ENCODE peak calls at places on chromosomes 4 and X, in ten cellular contexts. V is T-helper 22 cell; Y is GDM1; P is NCI-H69; C is lower leg skin; W is T-helper 2 cell; L is activated CD4-positive, alpha-beta T cell treated with anti-CD3 and anti-CD28 coated beads, Interleukin-2, amount 50 U/mL, for 1 hour; H is posterior cingulate gyrus; N is CMK; J is SJCRH30. M is an unnamed sample.

GRCh38 chrX:48917139-48917980 is 1.5 kb downstream of the PIM2 start:
- DNase-seq in V (peak), Y (peak), P (peak), C (peak), W (peak), L (peak), H (peak), N (peak), J (peak), M (peak)

GRCh38 chrX:32408389-32408788 is 803.0 kb downstream of the DMD start:
- DNase-seq in V (no peak), Y (no peak), P (peak), C (no peak), W (no peak), L (peak), H (peak), N (no peak), J (peak), M (no peak)

GRCh38 chr4:139658185-139658584 is 7.4 kb upstream of the MGST2 start:
- DNase-seq in V (no peak), Y (no peak), P (no peak), C (no peak), W (no peak), L (no peak), H (no peak), N (no peak), J (no peak), M (no peak)

GRCh38 chr4:27763830-27764525 is 903.3 kb downstream of the STIM2 start:
- DNase-seq in V (no peak), Y (no peak), P (no peak), C (no peak), W (no peak), L (no peak), H (no peak), N (no peak), J (no peak), M (no peak)

GRCh38 chrX:132071260-132071659 is 48.2 kb downstream of the STK26 start:
- DNase-seq in V (no peak), Y (no peak), P (peak), C (no peak), W (no peak), L (no peak), H (no peak), N (no peak), J (peak), M (no peak)

GRCh38 chr4:146638801-146639351 is at the start of gene POU4F2:
- DNase-seq in V (no peak), Y (no peak), P (peak), C (no peak), W (no peak), L (no peak), H (no peak), N (no peak), J (peak), M (no peak)

GRCh38 chrX:35251229-35251628 is 308.6 kb downstream of the FAM47B start:
- DNase-seq in V (no peak), Y (no peak), P (no peak), C (no peak), W (no peak), L (no peak), H (no peak), N (no peak), J (peak), M (no peak)

GRCh38 chrX:40996886-40997530 is 88.2 kb upstream of the USP9X start:
- DNase-seq in V (no peak), Y (peak), P (peak), C (peak), W (no peak), L (no peak), H (no peak), N (peak), J (peak), M (peak)

GRCh38 chr4:8377103-8378075 is 63.1 kb downstream of the ACOX3 start:
- DNase-seq in V (no peak), Y (no peak), P (no peak), C (no peak), W (no peak), L (no peak), H (no peak), N (no peak), J (no peak), M (no peak)

GRCh38 chrX:26851981-26852380 is 611.2 kb downstream of the PPP4R3C start:
- DNase-seq in V (no peak), Y (no peak), P (peak), C (no peak), W (no peak), L (no peak), H (no peak), N (no peak), J (peak), M (no peak)

GRCh38 chr4:153523941-153524386 is 57.8 kb downstream of the TMEM131L start:
- DNase-seq in V (no peak), Y (no peak), P (no peak), C (no peak), W (no peak), L (no peak), H (no peak), N (no peak), J (no peak), M (no peak)

GRCh38 chr4:71184195-71184781 is 154.5 kb upstream of the SLC4A4 start:
- DNase-seq in V (no peak), Y (peak), P (peak), C (peak), W (no peak), L (peak), H (peak), N (no peak), J (peak), M (peak)

GRCh38 chr4:53861856-53862610 is 202.4 kb downstream of the CHIC2 start:
- DNase-seq in V (no peak), Y (no peak), P (peak), C (peak), W (no peak), L (no peak), H (no peak), N (no peak), J (peak), M (no peak)

GRCh38 chrX:134294548-134294947 is 57.6 kb downstream of the CCDC160 start:
- DNase-seq in V (no peak), Y (no peak), P (no peak), C (no peak), W (no peak), L (no peak), H (no peak), N (no peak), J (no peak), M (no peak)

GRCh38 chr4:152678841-152679240 is 956 bp downstream of the TMEM154 start:
- DNase-seq in V (no peak), Y (no peak), P (peak), C (no peak), W (no peak), L (no peak), H (no peak), N (no peak), J (no peak), M (no peak)

GRCh38 chrX:38939067-38939466 is 137.8 kb downstream of the MID1IP1 start:
- DNase-seq in V (no peak), Y (no peak), P (no peak), C (peak), W (no peak), L (no peak), H (no peak), N (no peak), J (no peak), M (no peak)

GRCh38 chrX:114087543-114087942 is 496.3 kb upstream of the HTR2C start:
- DNase-seq in V (no peak), Y (no peak), P (no peak), C (no peak), W (no peak), L (no peak), H (no peak), N (no peak), J (no peak), M (no peak)

GRCh38 chr4:86011117-86011516 is 348.7 kb downstream of the MAPK10 start:
- DNase-seq in V (no peak), Y (no peak), P (no peak), C (peak), W (no peak), L (no peak), H (no peak), N (no peak), J (peak), M (no peak)

GRCh38 chrX:103849558-103849957 is 17.5 kb upstream of the RAB9B start:
- DNase-seq in V (no peak), Y (no peak), P (no peak), C (no peak), W (no peak), L (no peak), H (no peak), N (no peak), J (no peak), M (no peak)

GRCh38 chr4:19254476-19254875 is 997.2 kb upstream of the SLIT2 start:
- DNase-seq in V (no peak), Y (no peak), P (no peak), C (no peak), W (no peak), L (no peak), H (no peak), N (no peak), J (peak), M (no peak)

GRCh38 chr4:113437124-113437523 is 324.4 kb downstream of the CAMK2D start:
- DNase-seq in V (no peak), Y (no peak), P (peak), C (no peak), W (no peak), L (no peak), H (no peak), N (no peak), J (no peak), M (no peak)

GRCh38 chr4:1416948-1417260 is 10.7 kb upstream of the NKX1-1 start:
- DNase-seq in V (no peak), Y (no peak), P (no peak), C (no peak), W (no peak), L (no peak), H (no peak), N (no peak), J (peak), M (no peak)

GRCh38 chr4:42313872-42314271 is 83.4 kb upstream of the SHISA3 start:
- DNase-seq in V (no peak), Y (no peak), P (no peak), C (no peak), W (no peak), L (no peak), H (no peak), N (no peak), J (no peak), M (no peak)

GRCh38 chrX:103330601-103331397 is 760 bp downstream of the TCEAL7 start:
- DNase-seq in V (no peak), Y (no peak), P (no peak), C (no peak), W (no peak), L (no peak), H (no peak), N (no peak), J (no peak), M (no peak)